ENCODE peak calls at places on chromosomes 16 and 17, in four cellular contexts. F is fibroblast of the conjunctiva, D is RWPE1, A is GM10248. Q is an unnamed sample.

GRCh38 chr16:66846266-66846665 is 2.1 kb downstream of the CA7 start:
- DNase-seq in F (no peak), D (no peak), A (no peak), Q (no peak)

GRCh38 chr16:23148166-23148512 is 1.1 kb downstream of the USP31 start:
- DNase-seq in F (no peak), D (no peak), A (no peak), Q (no peak)

GRCh38 chr16:86414991-86415740 is 95.2 kb upstream of the FOXF1 start:
- DNase-seq in F (no peak), D (no peak), A (no peak), Q (no peak)

GRCh38 chr16:30953511-30954124 is 3.9 kb upstream of the SETD1A start:
- DNase-seq in F (peak), D (no peak), A (peak), Q (peak)

GRCh38 chr17:29929544-29930398 is at the start of gene SSH2:
- DNase-seq in F (peak), D (peak), A (peak), Q (peak)

GRCh38 chr17:34117332-34117731 is 137.8 kb upstream of the CCL2 start:
- DNase-seq in F (no peak), D (no peak), A (no peak), Q (no peak)

GRCh38 chr17:70552230-70552981 is 383.1 kb downstream of the KCNJ2 start:
- DNase-seq in F (peak), D (peak), A (peak), Q (no peak)

GRCh38 chr17:5438716-5439445 is at the start of gene C1QBP:
- DNase-seq in F (peak), D (peak), A (peak), Q (peak)

GRCh38 chr17:47733414-47734288 is 615 bp downstream of the TBX21 start:
- DNase-seq in F (no peak), D (no peak), A (no peak), Q (no peak)

GRCh38 chr17:39058524-39058923 is 91.3 kb upstream of the FBXO47 start:
- DNase-seq in F (no peak), D (no peak), A (no peak), Q (no peak)

GRCh38 chr17:63096426-63096825 is 130.4 kb downstream of the TANC2 start:
- DNase-seq in F (no peak), D (no peak), A (no peak), Q (no peak)

GRCh38 chr16:2692948-2693651 is 10.8 kb downstream of the KCTD5 start:
- DNase-seq in F (peak), D (no peak), A (no peak), Q (no peak)

GRCh38 chr16:20763461-20764232 is at the start of gene ACSM3:
- DNase-seq in F (peak), D (peak), A (peak), Q (peak)

GRCh38 chr16:82990155-82990554 is 363.4 kb downstream of the CDH13 start:
- DNase-seq in F (no peak), D (no peak), A (no peak), Q (no peak)

Q was measured in GM06990.